ENCODE peak calls at places on chromosomes 16 and 17, in five cellular contexts. P is right atrium auricular region, A is tibial artery, B is foreskin fibroblast, W is adipocyte. K is an unnamed sample.

GRCh38 chr16:11557811-11558210 is 28.9 kb downstream of the LITAF start:
- DNase-seq in P (peak), A (no peak), B (no peak), W (no peak), K (no peak)

GRCh38 chr17:29778936-29779811 is 150.9 kb downstream of the SSH2 start:
- DNase-seq in P (peak), A (peak), B (peak), W (peak), K (peak)

GRCh38 chr16:88650749-88651275 is at the start of gene CYBA:
- DNase-seq in P (peak), A (peak), B (peak), W (peak), K (peak)

GRCh38 chr16:84618428-84619102 is 687 bp upstream of the COTL1 start:
- DNase-seq in P (peak), A (no peak), B (peak), W (peak), K (peak)

GRCh38 chr17:72342582-72343527 is 222.0 kb downstream of the SOX9 start:
- DNase-seq in P (peak), A (no peak), B (peak), W (no peak), K (no peak)

GRCh38 chr16:2467301-2468141 is 3.6 kb upstream of the NTN3 start:
- DNase-seq in P (peak), A (peak), B (peak), W (peak), K (peak)

GRCh38 chr17:7356072-7356549 is 1.2 kb downstream of the TMEM95 start:
- DNase-seq in P (peak), A (peak), B (peak), W (peak), K (peak)

GRCh38 chr16:85028638-85029412 is 1.2 kb downstream of the KIAA0513 start:
- DNase-seq in P (no peak), A (peak), B (peak), W (peak), K (peak)

GRCh38 chr17:64051153-64051552 is 30.7 kb upstream of the ICAM2 start:
- DNase-seq in P (no peak), A (no peak), B (no peak), W (no peak), K (no peak)

GRCh38 chr17:74055508-74056160 is 147.8 kb upstream of the RPL38 start:
- DNase-seq in P (no peak), A (no peak), B (no peak), W (no peak), K (no peak)

GRCh38 chr17:64148699-64149098 is 18.8 kb upstream of the ERN1 start:
- DNase-seq in P (peak), A (no peak), B (peak), W (no peak), K (no peak)

GRCh38 chr16:31754998-31755615 is 118.5 kb upstream of the ZNF267 start:
- DNase-seq in P (no peak), A (no peak), B (no peak), W (no peak), K (no peak)

GRCh38 chr17:49861150-49861884 is 13.4 kb upstream of the TAC4 start:
- DNase-seq in P (no peak), A (no peak), B (peak), W (peak), K (peak)

GRCh38 chr16:2529061-2529931 is 1.9 kb downstream of the CEMP1 start:
- DNase-seq in P (no peak), A (no peak), B (peak), W (no peak), K (peak)

GRCh38 chr17:81513669-81514484 is 1.3 kb upstream of the ACTG1 start:
- DNase-seq in P (peak), A (peak), B (peak), W (peak), K (peak)

GRCh38 chr17:75523647-75524046 is 1.9 kb upstream of the LLGL2 start:
- DNase-seq in P (no peak), A (no peak), B (no peak), W (no peak), K (no peak)

GRCh38 chr17:36755586-36755985 is 154.2 kb downstream of the MRM1 start:
- DNase-seq in P (no peak), A (no peak), B (peak), W (no peak), K (no peak)

GRCh38 chr16:30658731-30659506 is 688 bp downstream of the FBRS start:
- DNase-seq in P (peak), A (peak), B (peak), W (peak), K (peak)

GRCh38 chr17:10276436-10276835 is 78.0 kb upstream of the GAS7 start:
- DNase-seq in P (peak), A (no peak), B (no peak), W (no peak), K (no peak)

GRCh38 chr16:82311528-82311927 is 141.5 kb upstream of the MPHOSPH6 start:
- DNase-seq in P (no peak), A (no peak), B (no peak), W (no peak), K (no peak)

GRCh38 chr16:87465306-87465705 is 27.5 kb downstream of the ZCCHC14 start:
- DNase-seq in P (peak), A (peak), B (peak), W (peak), K (peak)

GRCh38 chr16:69762843-69763556 is 868 bp downstream of the WWP2 start:
- DNase-seq in P (no peak), A (no peak), B (peak), W (peak), K (no peak)

GRCh38 chr16:89502319-89502843 is 5.8 kb upstream of the SPG7 start:
- DNase-seq in P (no peak), A (no peak), B (no peak), W (peak), K (no peak)

K was measured in ovary.